ENCODE peak calls at places on chromosomes 11 and 22, in seven cellular contexts. P, Z, V, Q, X, T and B are unnamed samples.
A peak's percentile ranks its signal among the peaks of the same experiment; 100 is the strongest.

GRCh38 chr22:50260801-50261614 is 475 bp downstream of the MAPK12 start:
- DNase-seq in P (peak; percentile 73), Z (no peak), V (no peak), Q (peak; percentile 72), X (no peak), T (peak; percentile 76), B (no peak)

GRCh38 chr11:1691027-1691877 is 5.7 kb upstream of the KRTAP5-6 start:
- DNase-seq in P (no peak), Z (no peak), V (no peak), Q (no peak), X (no peak), T (no peak), B (peak; percentile 57)

GRCh38 chr11:45930031-45930794 is 7.8 kb downstream of the LARGE2 start:
- DNase-seq in P (no peak), Z (no peak), V (peak; percentile 62), Q (no peak), X (peak; percentile 95), T (no peak), B (no peak)

GRCh38 chr22:19614546-19614884 is 90.3 kb upstream of the CLDN5 start:
- DNase-seq in P (no peak), Z (no peak), V (no peak), Q (no peak), X (no peak), T (no peak), B (no peak)

GRCh38 chr11:61718613-61719302 is 33.7 kb upstream of the MYRF start:
- DNase-seq in P (no peak), Z (no peak), V (peak; percentile 51), Q (no peak), X (no peak), T (peak; percentile 79), B (no peak)

GRCh38 chr22:38871360-38872171 is 450 bp downstream of the CBX6 start:
- DNase-seq in P (peak; percentile 35), Z (no peak), V (no peak), Q (peak; percentile 19), X (peak; percentile 85), T (peak; percentile 25), B (peak; percentile 68)

GRCh38 chr11:67293090-67293489 is 4.0 kb downstream of the ANKRD13D start:
- DNase-seq in P (no peak), Z (no peak), V (no peak), Q (no peak), X (no peak), T (peak; percentile 64), B (no peak)

GRCh38 chr22:50157976-50158375 is 12.6 kb upstream of the PANX2 start:
- DNase-seq in P (no peak), Z (no peak), V (no peak), Q (no peak), X (peak; percentile 61), T (no peak), B (no peak)

GRCh38 chr22:50696799-50697561 is 24.4 kb downstream of the SHANK3 start:
- DNase-seq in P (no peak), Z (no peak), V (peak; percentile 20), Q (no peak), X (peak; percentile 70), T (peak; percentile 39), B (no peak)

GRCh38 chr11:69965821-69966582 is 112.1 kb upstream of the ANO1 start:
- DNase-seq in P (no peak), Z (no peak), V (no peak), Q (no peak), X (no peak), T (no peak), B (no peak)

GRCh38 chr11:3162410-3163240 is 2.5 kb downstream of the OSBPL5 start:
- DNase-seq in P (no peak), Z (no peak), V (peak; percentile 18), Q (no peak), X (peak; percentile 68), T (no peak), B (peak; percentile 66)

GRCh38 chr11:47765086-47765485 is 2.1 kb downstream of the FNBP4 start:
- DNase-seq in P (no peak), Z (no peak), V (no peak), Q (no peak), X (no peak), T (no peak), B (no peak)

GRCh38 chr11:1341928-1342524 is 32.6 kb upstream of the TOLLIP start:
- DNase-seq in P (no peak), Z (no peak), V (no peak), Q (peak; percentile 68), X (no peak), T (peak; percentile 82), B (no peak)

GRCh38 chr11:34492806-34493414 is 20.7 kb downstream of the ELF5 start:
- DNase-seq in P (peak; percentile 87), Z (no peak), V (no peak), Q (peak; percentile 66), X (no peak), T (peak; percentile 78), B (peak; percentile 79)

GRCh38 chr11:68763181-68763721 is 11.9 kb upstream of the TESMIN start:
- DNase-seq in P (no peak), Z (no peak), V (no peak), Q (no peak), X (no peak), T (no peak), B (no peak)

GRCh38 chr22:23361676-23362075 is 181.4 kb downstream of the BCR start:
- DNase-seq in P (no peak), Z (no peak), V (no peak), Q (no peak), X (no peak), T (no peak), B (no peak)

GRCh38 chr11:23398052-23398451 is 537.8 kb upstream of the CCDC179 start:
- DNase-seq in P (no peak), Z (no peak), V (no peak), Q (no peak), X (no peak), T (no peak), B (no peak)

GRCh38 chr22:42946551-42947198 is 68.3 kb downstream of the PACSIN2 start:
- DNase-seq in P (no peak), Z (no peak), V (no peak), Q (no peak), X (no peak), T (no peak), B (no peak)

GRCh38 chr11:9688716-9689511 is 25.0 kb downstream of the SWAP70 start:
- DNase-seq in P (no peak), Z (no peak), V (no peak), Q (no peak), X (no peak), T (peak; percentile 78), B (no peak)

GRCh38 chr11:90434858-90435257 is 212.0 kb upstream of the CHORDC1 start:
- DNase-seq in P (peak; percentile 37), Z (no peak), V (no peak), Q (peak; percentile 30), X (no peak), T (no peak), B (no peak)
- TF ChIP-seq CTCF in P (no peak), Z (no peak), V (peak; percentile 50), Q (no peak), X (no peak), T (no peak), B (no peak)

DNA sequence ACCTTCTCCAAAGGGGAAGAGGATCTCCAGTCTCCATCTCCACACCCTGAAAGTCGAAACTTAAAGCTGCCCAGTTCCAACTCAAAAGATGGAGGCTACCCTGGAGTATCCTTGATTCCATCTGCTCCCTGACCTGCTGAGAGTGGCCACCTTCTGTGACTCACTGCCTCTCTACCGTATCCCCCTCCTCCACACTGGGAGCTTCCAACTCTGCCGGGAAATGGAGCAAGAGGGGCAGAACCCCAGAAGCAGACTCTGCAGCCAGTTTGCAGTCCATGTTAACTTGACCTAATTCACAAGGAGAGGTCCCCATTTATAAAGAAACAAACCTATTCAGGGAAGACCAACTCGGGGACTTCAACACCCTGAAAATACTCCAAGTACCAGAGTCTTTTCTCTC is 22.0 kb upstream of the IRAG1 start:
- DNase-seq in P (no peak), Z (no peak), V (no peak), Q (no peak), X (no peak), T (no peak), B (no peak)
- H3K9me3 ChIP-seq in P (no peaks in the 10 kb centered on the region), Z (no peaks in the 10 kb centered on the region), V (no peaks in the 10 kb centered on the region), Q (no peaks in the 10 kb centered on the region), X (no peaks in the 10 kb centered on the region), T (no peaks in the 10 kb centered on the region), B (no peaks in the 10 kb centered on the region)

DNA sequence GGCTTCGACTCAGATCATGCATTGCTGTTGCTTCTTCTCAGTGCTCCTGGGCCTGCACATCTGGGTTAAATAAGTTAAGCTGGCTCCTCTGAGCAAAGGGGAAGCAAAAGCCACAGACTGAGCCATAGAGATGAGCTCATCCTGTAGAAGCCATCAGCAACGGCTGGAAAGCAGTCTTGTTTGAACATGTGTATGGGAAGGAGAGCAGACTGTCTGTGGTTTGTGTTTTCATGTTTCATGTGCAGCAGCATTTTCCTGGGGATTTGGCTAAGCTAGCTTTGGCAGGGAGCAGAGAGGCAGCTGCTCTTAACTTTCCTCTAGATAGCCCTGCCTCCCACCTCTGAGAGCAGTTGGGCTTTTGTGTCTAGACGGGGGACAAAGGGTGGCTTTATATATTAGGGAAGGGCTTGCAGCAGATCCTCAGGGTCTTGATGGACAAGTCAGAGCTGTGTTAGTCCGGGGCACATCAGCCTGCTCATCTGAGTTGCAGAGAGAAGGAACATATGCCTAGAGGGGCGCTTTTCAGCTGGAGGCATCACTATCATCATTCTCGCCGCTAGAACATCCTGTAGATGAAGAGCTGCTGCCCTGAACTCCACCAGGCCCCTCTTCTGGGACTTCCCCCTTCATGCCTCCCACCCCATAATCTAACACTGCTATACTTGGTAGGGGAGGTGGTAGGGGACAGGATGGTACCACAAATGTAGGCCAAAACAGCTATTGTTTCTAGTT is 14.9 kb downstream of the DCPS start:
- DNase-seq in P (peak; percentile 56), Z (no peak), V (peak; percentile 44), Q (no peak), X (no peak), T (peak; percentile 86), B (peak; percentile 62)
- H3K4me3 ChIP-seq in P (no peak overlapping the region), Z (peak overlapping the region; percentile 67), V (peak overlapping the region; percentile 44), Q (no peak overlapping the region), X (no peak overlapping the region), T (no peak overlapping the region), B (peak overlapping the region; percentile 44)

GRCh38 chr11:57640068-57640800 is 9.5 kb downstream of the YPEL4 start:
- DNase-seq in P (no peak), Z (no peak), V (no peak), Q (no peak), X (no peak), T (no peak), B (no peak)

GRCh38 chr11:57643802-57644201 is 5.9 kb downstream of the YPEL4 start:
- DNase-seq in P (no peak), Z (no peak), V (no peak), Q (no peak), X (no peak), T (peak; percentile 67), B (no peak)

GRCh38 chr11:57639321-57640067 is 10.2 kb downstream of the YPEL4 start:
- DNase-seq in P (no peak), Z (no peak), V (no peak), Q (peak; percentile 27), X (no peak), T (peak; percentile 85), B (no peak)

GRCh38 chr11:57641011-57641410 is 8.7 kb downstream of the YPEL4 start:
- DNase-seq in P (no peak), Z (no peak), V (no peak), Q (peak; percentile 36), X (no peak), T (peak; percentile 51), B (no peak)

DNA sequence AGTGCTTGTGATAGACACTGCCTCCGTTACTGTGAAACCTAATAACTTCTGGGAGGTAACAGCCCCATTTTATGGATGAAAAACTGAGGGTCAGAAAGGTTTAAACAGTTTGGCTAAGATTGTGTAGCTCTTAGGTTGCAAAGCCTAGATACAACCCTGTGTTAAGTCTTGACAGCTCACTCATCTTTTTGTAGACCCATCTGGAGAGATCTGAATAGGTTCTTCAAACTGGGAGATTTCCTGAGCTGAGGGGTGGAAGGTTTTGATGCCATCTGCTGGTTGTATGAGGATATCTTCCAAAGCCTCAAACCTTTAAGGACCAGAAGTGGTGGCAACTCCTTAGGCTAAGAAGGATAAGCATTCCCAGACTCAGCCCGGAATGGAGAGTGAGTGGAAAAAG is 8.3 kb downstream of the YPEL4 start:
- DNase-seq in P (no peak), Z (no peak), V (no peak), Q (peak; percentile 74), X (no peak), T (peak; percentile 75), B (no peak)
- TF ChIP-seq CTCF in P (no peak), Z (peak; percentile 30), V (peak; percentile 62), Q (peak; percentile 69), X (peak; percentile 56), T (peak; percentile 61), B (peak; percentile 44)